ENCODE peak calls at places on chromosomes 3 and 15, in four cellular contexts. Y is H1, A is neuronal stem cell, S is mesenchymal stem cell. N is an unnamed sample.

GRCh38 chr3:11001020-11001657 is 8.6 kb downstream of the SLC6A1 start:
- DNase-seq in S (no peak), Y (no peak), A (peak), N (no peak)

GRCh38 chr3:151372063-151372820 is 12.3 kb downstream of the P2RY12 start:
- DNase-seq in Y (no peak), S (no peak), A (no peak), N (no peak)

GRCh38 chr15:95175914-95176658 is 944.7 kb downstream of the MCTP2 start:
- DNase-seq in Y (no peak), A (no peak), S (peak), N (no peak)

GRCh38 chr3:13378155-13378554 is 42.0 kb downstream of the NUP210 start:
- DNase-seq in S (peak), Y (no peak), A (no peak), N (no peak)

GRCh38 chr15:88144921-88145320 is 111.6 kb downstream of the NTRK3 start:
- DNase-seq in A (no peak), Y (no peak), S (no peak), N (no peak)

GRCh38 chr3:45442679-45443214 is 54.4 kb downstream of the LARS2 start:
- DNase-seq in A (no peak), Y (no peak), S (no peak), N (no peak)

GRCh38 chr15:68275165-68275746 is 2.3 kb upstream of the FEM1B start:
- DNase-seq in A (no peak), Y (no peak), S (peak), N (no peak)

GRCh38 chr3:168467085-168467714 is 371.5 kb upstream of the GOLIM4 start:
- DNase-seq in S (peak), Y (no peak), A (peak), N (peak)

GRCh38 chr15:31306036-31306425 is 20.6 kb upstream of the KLF13 start:
- DNase-seq in Y (no peak), A (no peak), S (no peak), N (no peak)

GRCh38 chr15:42139596-42139995 is 16.8 kb downstream of the PLA2G4F start:
- DNase-seq in S (no peak), A (no peak), Y (no peak), N (no peak)

GRCh38 chr15:75891895-75892294 is 11.8 kb upstream of the FBXO22 start:
- DNase-seq in Y (no peak), A (no peak), S (peak), N (no peak)

GRCh38 chr3:56291953-56292352 is 176.3 kb downstream of the ERC2 start:
- DNase-seq in S (no peak), Y (no peak), A (no peak), N (no peak)

GRCh38 chr3:141625506-141625905 is 112.6 kb upstream of the RNF7 start:
- DNase-seq in S (no peak), A (no peak), Y (no peak), N (no peak)

GRCh38 chr15:67690936-67691335 is 134.4 kb upstream of the SKOR1 start:
- DNase-seq in Y (no peak), S (peak), A (no peak), N (no peak)

GRCh38 chr3:37906734-37907282 is 45.1 kb downstream of the CTDSPL start:
- DNase-seq in S (no peak), A (no peak), Y (no peak), N (no peak)

GRCh38 chr15:51377038-51377761 is 35.7 kb downstream of the GLDN start:
- DNase-seq in A (no peak), Y (no peak), S (peak), N (no peak)

GRCh38 chr3:10867384-10867783 is 51.4 kb downstream of the SLC6A11 start:
- DNase-seq in A (peak), Y (peak), S (no peak), N (peak)

GRCh38 chr3:55329849-55330248 is 157.3 kb downstream of the WNT5A start:
- DNase-seq in Y (no peak), S (peak), A (no peak), N (no peak)

GRCh38 chr3:30007668-30008067 is 598.7 kb upstream of the TGFBR2 start:
- DNase-seq in Y (no peak), A (no peak), S (no peak), N (no peak)

GRCh38 chr15:26051771-26052685 is 188.9 kb upstream of the ATP10A start:
- DNase-seq in Y (no peak), A (no peak), S (no peak), N (no peak)

GRCh38 chr3:52769786-52770445 is 824 bp downstream of the NEK4 start:
- DNase-seq in Y (no peak), S (peak), A (no peak), N (no peak)

GRCh38 chr15:60442763-60443162 is 36.2 kb downstream of the ICE2 start:
- DNase-seq in A (no peak), Y (no peak), S (no peak), N (no peak)

GRCh38 chr3:52237659-52238172 is 1.2 kb downstream of the TWF2 start:
- DNase-seq in A (no peak), Y (peak), S (peak), N (peak)

DNA sequence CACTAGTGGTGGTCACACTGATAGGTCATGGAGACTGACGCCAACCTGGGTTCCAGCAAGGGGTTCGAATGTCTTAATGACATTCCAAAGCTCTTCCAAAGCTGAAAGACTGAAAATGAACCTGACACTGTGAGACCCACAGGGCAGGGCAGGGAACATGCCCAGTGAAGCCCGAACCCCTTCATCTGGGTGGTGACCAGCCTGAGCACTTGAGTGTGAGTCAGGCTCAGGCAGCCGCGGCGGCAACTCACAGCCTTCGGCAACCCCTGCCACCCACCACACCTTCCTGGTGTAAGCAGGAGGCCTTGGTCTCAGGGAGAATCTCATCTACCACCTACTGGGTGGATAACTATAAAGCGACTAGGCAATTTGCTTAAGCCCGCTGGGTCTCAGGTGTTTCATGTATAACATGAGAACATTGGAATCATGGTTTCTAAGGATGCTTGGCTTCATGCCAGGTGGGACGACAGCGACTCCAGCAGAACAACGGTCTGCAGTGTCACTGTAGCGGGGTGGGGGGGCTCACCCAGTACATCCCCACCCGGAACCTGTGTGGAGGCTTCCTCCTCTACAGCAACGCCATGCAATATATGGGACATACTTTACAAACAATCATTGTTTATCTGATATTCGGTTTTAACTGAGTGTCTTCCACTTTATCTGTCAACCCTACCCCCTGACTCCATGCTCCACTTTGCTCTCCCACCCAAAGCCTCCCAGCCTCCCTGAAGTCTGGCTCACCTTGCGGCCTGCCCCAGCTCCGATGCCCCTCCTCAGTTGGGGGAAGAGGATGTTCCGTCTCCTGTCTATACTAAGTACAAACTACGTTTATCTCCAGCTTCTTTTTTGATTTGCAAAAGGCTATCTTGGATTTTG is 125.0 kb upstream of the MEF2A start:
- DNase-seq in A (no peak), S (no peak), Y (no peak), N (peak)
- H2BK12ac ChIP-seq in A (no peak), S (peak), Y (no peak), N (no peak)

GRCh38 chr3:15798533-15799245 is 910 bp upstream of the ANKRD28 start:
- DNase-seq in A (no peak), Y (no peak), S (no peak), N (no peak)
- H3K27ac ChIP-seq in A (no peak), Y (no peak), S (peak), N (no peak)

GRCh38 chr3:12286504-12286903 is 2.4 kb upstream of the PPARG start:
- DNase-seq in S (no peak), A (no peak), Y (no peak), N (no peak)
- H2BK15ac ChIP-seq in S (no peak), A (no peak), Y (no peak), N (no peak)

DNA sequence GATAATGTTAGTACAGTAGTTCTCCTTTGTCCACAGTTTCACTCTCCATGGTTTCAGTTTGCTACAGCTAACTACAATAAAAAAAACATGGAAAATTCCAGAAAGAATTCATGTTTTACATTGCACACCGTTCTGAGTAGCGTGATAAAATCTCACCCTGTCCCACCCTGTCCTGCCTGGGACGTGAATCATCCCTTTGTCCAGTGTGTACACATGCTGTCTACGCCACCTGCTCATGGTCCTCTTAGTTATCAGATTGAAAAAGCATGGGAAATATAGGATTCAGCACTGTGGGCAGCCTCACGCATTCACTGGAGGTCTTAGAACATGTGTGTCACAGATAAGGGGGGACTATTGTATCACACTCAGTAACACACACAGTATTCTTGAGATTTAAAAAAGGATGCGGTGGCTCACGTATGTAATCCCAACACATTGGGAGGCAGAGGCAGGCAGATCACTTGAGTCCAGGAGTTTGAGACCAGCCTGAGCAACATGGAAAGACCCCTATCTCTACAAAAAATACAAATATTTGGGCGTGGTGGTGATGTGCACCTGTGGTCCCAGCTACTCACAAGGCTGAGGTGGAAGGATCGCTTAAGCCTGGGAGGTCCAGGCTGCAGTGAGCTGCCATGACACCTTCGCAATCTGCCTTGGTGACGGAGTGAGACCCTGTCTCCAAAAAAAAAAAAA is 8.7 kb upstream of the FLNB start:
- DNase-seq in A (no peak), S (no peak), Y (no peak), N (no peak)
- H2BK12ac ChIP-seq in A (no peak), S (no peak), Y (no peak), N (no peak)

GRCh38 chr3:50260027-50260941 is 8.7 kb upstream of the SEMA3B start:
- DNase-seq in A (peak), S (peak), Y (peak), N (peak)
- H3K27ac ChIP-seq in A (peak), S (peak), Y (peak), N (no peak)

GRCh38 chr3:79653242-79653830 is 114.5 kb downstream of the ROBO1 start:
- DNase-seq in A (no peak), S (no peak), Y (no peak), N (no peak)

GRCh38 chr3:79657076-79657475 is 110.7 kb downstream of the ROBO1 start:
- DNase-seq in A (no peak), Y (no peak), S (no peak), N (no peak)

GRCh38 chr3:79654019-79654418 is 113.8 kb downstream of the ROBO1 start:
- DNase-seq in A (no peak), Y (no peak), S (no peak), N (no peak)

DNA sequence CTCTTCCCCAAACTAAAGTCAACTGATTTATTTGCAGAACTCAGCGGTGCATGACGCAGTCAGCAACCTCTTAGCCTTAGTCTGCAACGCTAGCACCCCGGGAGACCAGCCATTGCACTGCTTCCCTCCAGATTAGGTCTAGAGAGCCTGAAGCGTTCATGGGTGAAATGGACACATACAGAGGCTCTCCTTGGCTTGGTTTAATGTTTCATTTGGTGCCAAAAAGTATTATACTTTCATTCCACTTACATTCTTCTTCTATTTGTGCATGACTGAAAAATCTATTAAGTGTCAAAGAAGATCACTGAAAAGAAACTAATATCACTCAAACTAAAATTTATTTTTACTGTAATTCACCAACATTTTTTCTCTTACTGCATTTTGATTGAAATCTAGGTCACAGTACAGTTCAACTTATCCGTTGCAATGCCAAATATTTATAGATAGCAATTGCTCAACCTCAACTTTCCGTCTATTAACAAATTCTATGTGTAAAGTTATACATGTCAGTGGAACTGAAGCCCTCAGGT is 116.2 kb downstream of the ROBO1 start:
- DNase-seq in A (peak), Y (no peak), S (no peak), N (no peak)
- H2BK15ac ChIP-seq in A (no peak), Y (no peak), S (no peak), N (no peak)

GRCh38 chr15:66654718-66655375 is 47.2 kb upstream of the SMAD6 start:
- DNase-seq in S (no peak), A (no peak), Y (peak), N (no peak)

GRCh38 chr15:66651913-66652642 is 50.0 kb upstream of the SMAD6 start:
- DNase-seq in A (no peak), Y (no peak), S (no peak), N (no peak)

GRCh38 chr15:66653852-66654251 is 48.2 kb upstream of the SMAD6 start:
- DNase-seq in Y (no peak), S (no peak), A (no peak), N (no peak)

GRCh38 chr15:66652806-66653205 is 49.2 kb upstream of the SMAD6 start:
- DNase-seq in S (no peak), Y (no peak), A (no peak), N (no peak)

GRCh38 chr15:66653398-66653797 is 48.6 kb upstream of the SMAD6 start:
- DNase-seq in Y (no peak), A (no peak), S (no peak), N (no peak)
- H2BK12ac ChIP-seq in Y (peak), A (peak), S (peak), N (no peak)

GRCh38 chr15:70447511-70447910 is 315.8 kb downstream of the UACA start:
- DNase-seq in A (no peak), S (no peak), Y (no peak), N (no peak)

GRCh38 chr15:70450142-70450443 is 313.3 kb downstream of the UACA start:
- DNase-seq in S (no peak), Y (no peak), A (no peak), N (no peak)

GRCh38 chr15:70447081-70447480 is 316.3 kb downstream of the UACA start:
- DNase-seq in A (no peak), S (no peak), Y (no peak), N (no peak)

GRCh38 chr15:70449311-70450141 is 313.8 kb downstream of the UACA start:
- DNase-seq in S (no peak), A (no peak), Y (no peak), N (no peak)

DNA sequence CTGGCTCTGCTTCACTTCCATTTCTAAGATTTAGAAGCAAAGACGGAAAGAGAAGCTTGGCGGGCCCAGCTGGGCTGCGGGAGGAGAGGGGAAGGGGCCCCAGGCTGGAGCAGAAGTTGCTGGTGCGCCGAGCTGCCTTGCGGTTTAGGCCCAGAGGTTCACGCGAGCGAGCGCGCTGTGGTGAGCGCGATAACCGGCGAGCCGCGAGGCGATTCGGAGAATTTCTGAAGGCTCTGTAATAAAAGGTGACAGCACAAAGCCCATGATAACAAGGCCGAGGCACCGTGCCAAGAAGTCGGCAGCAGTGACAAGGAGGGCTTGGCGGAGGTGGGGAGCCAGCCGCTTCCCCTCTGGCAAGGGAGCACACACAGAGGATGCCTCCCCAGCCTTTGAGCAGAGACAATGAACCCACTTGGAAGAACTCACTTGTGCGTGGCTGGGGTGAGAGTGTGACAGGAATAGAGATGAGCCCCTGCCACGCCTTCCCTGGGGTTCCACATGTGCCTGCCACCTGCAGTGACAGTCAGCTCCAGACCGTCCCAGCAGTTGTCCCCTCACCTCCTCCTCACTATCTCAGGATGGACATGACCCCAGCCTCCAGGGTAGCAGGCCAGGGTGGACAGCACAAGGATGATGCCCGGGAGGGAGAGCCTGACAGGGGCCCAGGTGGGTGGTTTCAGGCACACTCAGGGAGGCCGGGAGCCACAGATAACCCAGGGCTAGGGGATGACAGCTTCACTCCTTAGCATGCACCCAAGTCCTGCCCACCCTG is 315.2 kb downstream of the UACA start:
- DNase-seq in Y (no peak), A (no peak), S (no peak), N (no peak)
- H3K27ac ChIP-seq in Y (no peak), A (no peak), S (no peak), N (no peak)

DNA sequence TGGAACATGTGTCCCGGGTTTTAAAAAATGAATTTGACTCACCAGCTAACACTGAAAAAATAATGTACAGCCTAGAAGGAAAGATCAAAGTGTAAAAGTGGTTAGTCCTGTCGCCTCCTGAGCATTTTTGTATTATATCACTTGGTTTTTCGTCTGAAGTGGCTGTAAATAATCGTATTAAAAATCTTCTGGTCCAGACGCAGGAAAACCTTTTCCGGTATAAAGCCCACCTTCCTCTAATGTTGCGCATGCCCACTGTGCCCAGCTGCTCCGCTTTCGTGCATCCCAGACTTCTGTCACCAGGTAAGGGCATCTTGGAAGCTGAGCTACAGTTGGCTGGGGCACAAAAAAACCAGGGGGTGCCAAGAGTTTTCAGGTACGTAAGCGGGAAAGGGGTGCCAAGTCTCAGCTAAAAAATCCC is 656 bp upstream of the MYNN start:
- DNase-seq in A (peak), S (peak), Y (no peak), N (peak)
- H2BK15ac ChIP-seq in A (peak), S (no peak), Y (no peak), N (no peak)

GRCh38 chr3:111594781-111595180 is 365 bp downstream of the ZBED2 start:
- DNase-seq in Y (no peak), A (no peak), S (no peak), N (no peak)
- H2BK12ac ChIP-seq in Y (no peak), A (no peak), S (peak), N (no peak)

N was measured in H9.